ENCODE peak calls at places on chromosomes 3 and 15, in five cellular contexts. Q, K, N, V and U are unnamed samples.

GRCh38 chr3:180383332-180384020 is 218.5 kb upstream of the TTC14 start:
- DNase-seq in K (no peak), N (peak; percentile 53), Q (no peak), V (no peak), U (no peak)

GRCh38 chr3:125694761-125695294 is 99.5 kb upstream of the OSBPL11 start:
- DNase-seq in N (no peak), Q (no peak), V (no peak), K (no peak), U (no peak)

GRCh38 chr3:28598165-28598564 is 249.5 kb upstream of the AZI2 start:
- DNase-seq in K (no peak), N (no peak), Q (no peak), V (no peak), U (no peak)

GRCh38 chr3:124862006-124862405 is 25.2 kb downstream of the ITGB5 start:
- DNase-seq in Q (no peak), V (no peak), K (no peak), N (no peak), U (no peak)

GRCh38 chr3:184808021-184808420 is 3.9 kb upstream of the VPS8 start:
- DNase-seq in V (no peak), Q (no peak), N (no peak), K (no peak), U (no peak)

GRCh38 chr3:179486806-179487205 is 35.5 kb upstream of the GNB4 start:
- DNase-seq in N (no peak), K (no peak), Q (no peak), V (no peak), U (no peak)

GRCh38 chr3:133943639-133944131 is 48.0 kb upstream of the RAB6B start:
- DNase-seq in K (no peak), V (no peak), N (peak; percentile 89), Q (peak; percentile 11), U (peak; percentile 21)

GRCh38 chr3:149964296-149964695 is 6.4 kb downstream of the PFN2 start:
- DNase-seq in V (no peak), Q (no peak), N (no peak), K (no peak), U (no peak)

GRCh38 chr15:70788114-70789049 is 25.0 kb upstream of the UACA start:
- DNase-seq in V (no peak), Q (no peak), K (no peak), N (peak; percentile 81), U (no peak)

GRCh38 chr3:153666911-153667310 is 454.3 kb upstream of the ARHGEF26 start:
- DNase-seq in V (no peak), N (no peak), Q (no peak), K (no peak), U (no peak)

GRCh38 chr3:82496890-82497560 is 735.6 kb upstream of the GBE1 start:
- DNase-seq in Q (no peak), N (no peak), V (no peak), K (no peak), U (no peak)

GRCh38 chr15:58882243-58882642 is 51.2 kb downstream of the SLTM start:
- DNase-seq in Q (no peak), V (no peak), N (no peak), K (no peak), U (no peak)

GRCh38 chr15:90037510-90037860 is 36.4 kb downstream of the ZNF710 start:
- DNase-seq in N (peak; percentile 62), Q (peak; percentile 9), K (no peak), V (no peak), U (no peak)

GRCh38 chr15:64643685-64644084 is 131.7 kb downstream of the RBPMS2 start:
- DNase-seq in N (no peak), K (no peak), V (no peak), Q (no peak), U (no peak)